ENCODE peak calls at places on chromosomes 11 and 22, in six cellular contexts. One of them, this sample, is unnamed.

GRCh38 chr11:232783-233565 is 3.2 kb downstream of the SIRT3 start:
- DNase-seq in colonic mucosa: no peak
- DNase-seq in astrocyte: no peak
- DNase-seq in IMR-90: no peak
- DNase-seq in tibial nerve: no peak
- DNase-seq in stomach: no peak
- DNase-seq in this sample: no peak

GRCh38 chr11:83702795-83703194 is 416.6 kb upstream of the CCDC90B start:
- DNase-seq in colonic mucosa: no peak
- DNase-seq in astrocyte: no peak
- DNase-seq in IMR-90: no peak
- DNase-seq in tibial nerve: no peak
- DNase-seq in stomach: no peak
- DNase-seq in this sample: no peak

GRCh38 chr22:30116362-30117117 is 36.3 kb downstream of the HORMAD2 start:
- DNase-seq in colonic mucosa: no peak
- DNase-seq in astrocyte: peak; percentile 78
- DNase-seq in IMR-90: peak; percentile 78
- DNase-seq in tibial nerve: no peak
- DNase-seq in stomach: no peak
- DNase-seq in this sample: no peak

GRCh38 chr22:44997060-44997459 is 12.7 kb downstream of the PHF21B start:
- DNase-seq in colonic mucosa: no peak
- DNase-seq in astrocyte: no peak
- DNase-seq in IMR-90: no peak
- DNase-seq in tibial nerve: no peak
- DNase-seq in stomach: no peak
- DNase-seq in this sample: no peak

GRCh38 chr11:58578635-58579191 is at the start of gene ZFP91:
- DNase-seq in colonic mucosa: peak; percentile 97
- DNase-seq in astrocyte: peak; percentile 92
- DNase-seq in IMR-90: peak; percentile 98
- DNase-seq in tibial nerve: peak; percentile 97
- DNase-seq in stomach: peak; percentile 98
- DNase-seq in this sample: peak; percentile 95

GRCh38 chr11:126791446-126791845 is 209.1 kb downstream of the KIRREL3 start:
- DNase-seq in colonic mucosa: no peak
- DNase-seq in astrocyte: no peak
- DNase-seq in IMR-90: no peak
- DNase-seq in tibial nerve: no peak
- DNase-seq in stomach: no peak
- DNase-seq in this sample: no peak

GRCh38 chr22:33564683-33565082 is 355.6 kb downstream of the LARGE1 start:
- DNase-seq in colonic mucosa: no peak
- DNase-seq in astrocyte: no peak
- DNase-seq in IMR-90: no peak
- DNase-seq in tibial nerve: no peak
- DNase-seq in stomach: no peak
- DNase-seq in this sample: no peak

GRCh38 chr11:68081691-68082090 is 39.5 kb downstream of the CHKA start:
- DNase-seq in colonic mucosa: no peak
- DNase-seq in astrocyte: peak; percentile 36
- DNase-seq in IMR-90: no peak
- DNase-seq in tibial nerve: no peak
- DNase-seq in stomach: peak; percentile 79
- DNase-seq in this sample: no peak

GRCh38 chr22:32951081-32951806 is 106.9 kb downstream of the SYN3 start:
- DNase-seq in colonic mucosa: no peak
- DNase-seq in astrocyte: no peak
- DNase-seq in IMR-90: no peak
- DNase-seq in tibial nerve: no peak
- DNase-seq in stomach: no peak
- DNase-seq in this sample: no peak

GRCh38 chr11:65585396-65586246 is 9.8 kb downstream of the EHBP1L1 start:
- DNase-seq in colonic mucosa: no peak
- DNase-seq in astrocyte: no peak
- DNase-seq in IMR-90: no peak
- DNase-seq in tibial nerve: no peak
- DNase-seq in stomach: no peak
- DNase-seq in this sample: no peak

GRCh38 chr11:37088573-37088910 is 490.5 kb upstream of the RAG2 start:
- DNase-seq in colonic mucosa: no peak
- DNase-seq in astrocyte: no peak
- DNase-seq in IMR-90: no peak
- DNase-seq in tibial nerve: no peak
- DNase-seq in stomach: no peak
- DNase-seq in this sample: no peak

GRCh38 chr11:71327156-71328085 is 75.0 kb upstream of the SHANK2 start:
- DNase-seq in colonic mucosa: no peak
- DNase-seq in astrocyte: no peak
- DNase-seq in IMR-90: no peak
- DNase-seq in tibial nerve: no peak
- DNase-seq in stomach: no peak
- DNase-seq in this sample: peak; percentile 24

GRCh38 chr22:30424471-30425326 is 869 bp upstream of the MTFP1 start:
- DNase-seq in colonic mucosa: peak; percentile 45
- DNase-seq in astrocyte: no peak
- DNase-seq in IMR-90: peak; percentile 28
- DNase-seq in tibial nerve: peak; percentile 15
- DNase-seq in stomach: no peak
- DNase-seq in this sample: no peak

GRCh38 chr11:270451-271208 is 7.6 kb upstream of the NLRP6 start:
- DNase-seq in colonic mucosa: no peak
- DNase-seq in astrocyte: no peak
- DNase-seq in IMR-90: no peak
- DNase-seq in tibial nerve: no peak
- DNase-seq in stomach: no peak
- DNase-seq in this sample: no peak

GRCh38 chr11:102882389-102883024 is 7.7 kb upstream of the MMP12 start:
- DNase-seq in colonic mucosa: no peak
- DNase-seq in astrocyte: peak; percentile 36
- DNase-seq in IMR-90: peak; percentile 48
- DNase-seq in tibial nerve: no peak
- DNase-seq in stomach: no peak
- DNase-seq in this sample: no peak

GRCh38 chr11:34185926-34186841 is 80.8 kb downstream of the NAT10 start:
- DNase-seq in colonic mucosa: no peak
- DNase-seq in astrocyte: no peak
- DNase-seq in IMR-90: no peak
- DNase-seq in tibial nerve: no peak
- DNase-seq in stomach: no peak
- DNase-seq in this sample: no peak

GRCh38 chr11:120917536-120918239 is 106.2 kb upstream of the TBCEL start:
- DNase-seq in colonic mucosa: no peak
- DNase-seq in astrocyte: no peak
- DNase-seq in IMR-90: no peak
- DNase-seq in tibial nerve: no peak
- DNase-seq in stomach: no peak
- DNase-seq in this sample: no peak

GRCh38 chr11:19694796-19695345 is 17.8 kb upstream of the NAV2 start:
- DNase-seq in colonic mucosa: no peak
- DNase-seq in astrocyte: no peak
- DNase-seq in IMR-90: no peak
- DNase-seq in tibial nerve: no peak
- DNase-seq in stomach: no peak
- DNase-seq in this sample: no peak

GRCh38 chr11:63556404-63556803 is 6.8 kb downstream of the PLAAT2 start:
- DNase-seq in colonic mucosa: peak; percentile 11
- DNase-seq in astrocyte: no peak
- DNase-seq in IMR-90: no peak
- DNase-seq in tibial nerve: no peak
- DNase-seq in stomach: no peak
- DNase-seq in this sample: no peak

GRCh38 chr11:64745219-64745522 is 1.2 kb upstream of the RASGRP2 start:
- DNase-seq in colonic mucosa: peak; percentile 59
- DNase-seq in astrocyte: no peak
- DNase-seq in IMR-90: no peak
- DNase-seq in tibial nerve: peak; percentile 41
- DNase-seq in stomach: peak; percentile 71
- DNase-seq in this sample: peak; percentile 86

GRCh38 chr11:57778318-57779037 is 16.9 kb downstream of the CTNND1 start:
- DNase-seq in colonic mucosa: peak; percentile 93
- DNase-seq in astrocyte: peak; percentile 99
- DNase-seq in IMR-90: peak; percentile 98
- DNase-seq in tibial nerve: peak; percentile 72
- DNase-seq in stomach: peak; percentile 95
- DNase-seq in this sample: peak; percentile 85

GRCh38 chr11:103618532-103618931 is 417.9 kb upstream of the DDI1 start:
- DNase-seq in colonic mucosa: no peak
- DNase-seq in astrocyte: peak; percentile 68
- DNase-seq in IMR-90: peak; percentile 83
- DNase-seq in tibial nerve: no peak
- DNase-seq in stomach: no peak
- DNase-seq in this sample: no peak

GRCh38 chr11:819943-820649 is 1.4 kb downstream of the PNPLA2 start:
- DNase-seq in colonic mucosa: peak; percentile 96
- DNase-seq in astrocyte: peak; percentile 51
- DNase-seq in IMR-90: peak; percentile 59
- DNase-seq in tibial nerve: peak; percentile 77
- DNase-seq in stomach: peak; percentile 97
- DNase-seq in this sample: peak; percentile 92

GRCh38 chr11:110900426-110900825 is 188.2 kb upstream of the ARHGAP20 start:
- DNase-seq in colonic mucosa: no peak
- DNase-seq in astrocyte: no peak
- DNase-seq in IMR-90: no peak
- DNase-seq in tibial nerve: no peak
- DNase-seq in stomach: no peak
- DNase-seq in this sample: no peak

GRCh38 chr11:73860202-73860601 is 16.4 kb downstream of the COA4 start:
- DNase-seq in colonic mucosa: no peak
- DNase-seq in astrocyte: no peak
- DNase-seq in IMR-90: no peak
- DNase-seq in tibial nerve: no peak
- DNase-seq in stomach: no peak
- DNase-seq in this sample: no peak

GRCh38 chr22:37894939-37895670 is 11.0 kb upstream of the MICALL1 start:
- DNase-seq in colonic mucosa: no peak
- DNase-seq in astrocyte: no peak
- DNase-seq in IMR-90: no peak
- DNase-seq in tibial nerve: no peak
- DNase-seq in stomach: peak; percentile 30
- DNase-seq in this sample: no peak

GRCh38 chr11:70833011-70833410 is 419.4 kb downstream of the SHANK2 start:
- DNase-seq in colonic mucosa: no peak
- DNase-seq in astrocyte: no peak
- DNase-seq in IMR-90: no peak
- DNase-seq in tibial nerve: no peak
- DNase-seq in stomach: no peak
- DNase-seq in this sample: peak; percentile 61

GRCh38 chr22:37496651-37497599 is 10.7 kb upstream of the MFNG start:
- DNase-seq in colonic mucosa: no peak
- DNase-seq in astrocyte: peak; percentile 97
- DNase-seq in IMR-90: peak; percentile 93
- DNase-seq in tibial nerve: no peak
- DNase-seq in stomach: no peak
- DNase-seq in this sample: no peak

GRCh38 chr11:57668467-57668890 is 565 bp downstream of the ZDHHC5 start:
- DNase-seq in colonic mucosa: no peak
- DNase-seq in astrocyte: no peak
- DNase-seq in IMR-90: no peak
- DNase-seq in tibial nerve: no peak
- DNase-seq in stomach: no peak
- DNase-seq in this sample: no peak

GRCh38 chr11:13337986-13338436 is 60.4 kb downstream of the BMAL1 start:
- DNase-seq in colonic mucosa: no peak
- DNase-seq in astrocyte: peak; percentile 79
- DNase-seq in IMR-90: peak; percentile 78
- DNase-seq in tibial nerve: no peak
- DNase-seq in stomach: no peak
- DNase-seq in this sample: no peak

GRCh38 chr11:113274708-113275582 is 39.4 kb upstream of the TTC12 start:
- DNase-seq in colonic mucosa: no peak
- DNase-seq in astrocyte: no peak
- DNase-seq in IMR-90: no peak
- DNase-seq in tibial nerve: no peak
- DNase-seq in stomach: no peak
- DNase-seq in this sample: no peak

GRCh38 chr11:126477526-126478275 is 122.2 kb downstream of the ST3GAL4 start:
- DNase-seq in colonic mucosa: no peak
- DNase-seq in astrocyte: no peak
- DNase-seq in IMR-90: no peak
- DNase-seq in tibial nerve: no peak
- DNase-seq in stomach: no peak
- DNase-seq in this sample: peak; percentile 79

GRCh38 chr22:49650336-49651241 is 177.1 kb downstream of the BRD1 start:
- DNase-seq in colonic mucosa: no peak
- DNase-seq in astrocyte: no peak
- DNase-seq in IMR-90: no peak
- DNase-seq in tibial nerve: no peak
- DNase-seq in stomach: no peak
- DNase-seq in this sample: peak; percentile 56
- H3K9me3 ChIP-seq in colonic mucosa: no peaks in the 10 kb centered on the region
- H3K9me3 ChIP-seq in astrocyte: no peaks in the 10 kb centered on the region
- H3K9me3 ChIP-seq in IMR-90: peaks cover 23% of the 10 kb centered on the region
- H3K9me3 ChIP-seq in tibial nerve: no peaks in the 10 kb centered on the region
- H3K9me3 ChIP-seq in stomach: peaks cover 6% of the 10 kb centered on the region
- H3K9me3 ChIP-seq in this sample: no peaks in the 10 kb centered on the region

GRCh38 chr22:46172522-46172921 is 22.2 kb downstream of the PPARA start:
- DNase-seq in colonic mucosa: no peak
- DNase-seq in astrocyte: no peak
- DNase-seq in IMR-90: no peak
- DNase-seq in tibial nerve: no peak
- DNase-seq in stomach: no peak
- DNase-seq in this sample: no peak
- H3K27ac ChIP-seq in colonic mucosa: peak overlapping the region; percentile 41
- H3K27ac ChIP-seq in astrocyte: no peak overlapping the region
- H3K27ac ChIP-seq in IMR-90: no peak overlapping the region
- H3K27ac ChIP-seq in tibial nerve: peak overlapping the region; percentile 51
- H3K27ac ChIP-seq in stomach: no peak overlapping the region
- H3K27ac ChIP-seq in this sample: no peak overlapping the region

DNA sequence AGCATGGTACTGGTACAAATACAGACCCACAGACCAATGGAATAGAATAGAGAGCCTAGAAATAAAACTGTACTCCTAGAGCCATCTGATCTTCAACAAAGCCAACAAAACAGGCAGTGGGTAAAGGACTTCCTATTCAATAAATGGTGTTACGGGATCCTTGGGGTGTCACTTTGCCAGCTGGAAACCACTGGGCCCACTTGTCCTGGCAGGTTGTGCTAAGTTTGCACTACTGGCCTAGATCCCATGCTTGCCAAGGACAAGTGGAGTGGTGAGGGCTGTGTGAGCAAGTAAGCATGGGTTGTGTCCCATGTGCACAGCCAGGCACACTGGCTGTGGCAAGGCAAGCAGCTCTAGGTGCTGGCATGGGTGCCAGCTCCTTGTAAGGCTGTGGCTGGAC is 8.8 kb upstream of the ISX start:
- DNase-seq in colonic mucosa: no peak
- DNase-seq in astrocyte: no peak
- DNase-seq in IMR-90: no peak
- DNase-seq in tibial nerve: no peak
- DNase-seq in stomach: no peak
- DNase-seq in this sample: no peak
- H3K9me3 ChIP-seq in colonic mucosa: no peaks in the 10 kb centered on the region
- H3K9me3 ChIP-seq in astrocyte: peaks cover 6% of the 10 kb centered on the region
- H3K9me3 ChIP-seq in IMR-90: peaks cover 15% of the 10 kb centered on the region
- H3K9me3 ChIP-seq in tibial nerve: no peaks in the 10 kb centered on the region
- H3K9me3 ChIP-seq in stomach: peaks cover 24% of the 10 kb centered on the region
- H3K9me3 ChIP-seq in this sample: no peaks in the 10 kb centered on the region

GRCh38 chr11:117900720-117901440 is 24.4 kb upstream of the FXYD6 start:
- DNase-seq in colonic mucosa: no peak
- DNase-seq in astrocyte: no peak
- DNase-seq in IMR-90: no peak
- DNase-seq in tibial nerve: no peak
- DNase-seq in stomach: no peak
- DNase-seq in this sample: peak; percentile 22
- H3K27ac ChIP-seq in colonic mucosa: no peak overlapping the region
- H3K27ac ChIP-seq in astrocyte: no peak overlapping the region
- H3K27ac ChIP-seq in IMR-90: no peak overlapping the region
- H3K27ac ChIP-seq in tibial nerve: no peak overlapping the region
- H3K27ac ChIP-seq in stomach: no peak overlapping the region
- H3K27ac ChIP-seq in this sample: no peak overlapping the region